ENCODE peak calls at places on chromosomes 12 and 14, in nine cellular contexts. M, O, Z, V, B, W, H, J and K are unnamed samples.

GRCh38 chr12:11696084-11696483 is 46.6 kb downstream of the ETV6 start:
- DNase-seq in V (no peak), W (no peak), M (no peak), Z (no peak), B (no peak), H (no peak), O (no peak), J (no peak), K (no peak)

GRCh38 chr12:12539411-12539810 is 23.3 kb downstream of the DUSP16 start:
- DNase-seq in M (no peak), Z (no peak), B (no peak), V (no peak), J (no peak), H (no peak), W (no peak), O (peak), K (peak)

GRCh38 chr12:70555081-70555480 is 82.1 kb downstream of the PTPRB start:
- DNase-seq in H (no peak), J (no peak), O (no peak), B (no peak), M (no peak), Z (no peak), W (no peak), V (no peak), K (no peak)

GRCh38 chr12:100927825-100928224 is 133.2 kb downstream of the ANO4 start:
- DNase-seq in V (peak), M (no peak), B (peak), J (no peak), W (peak), Z (no peak), O (peak), H (no peak), K (peak)

GRCh38 chr12:122079532-122080081 is 1.1 kb downstream of the MLXIP start:
- DNase-seq in V (no peak), B (no peak), O (no peak), J (no peak), M (no peak), W (peak), Z (no peak), H (peak), K (no peak)

GRCh38 chr12:91171475-91171874 is 11.1 kb downstream of the DCN start:
- DNase-seq in M (no peak), V (no peak), H (peak), J (no peak), W (no peak), O (no peak), Z (no peak), B (no peak), K (no peak)

GRCh38 chr12:64528616-64529015 is 76.7 kb downstream of the TBK1 start:
- DNase-seq in M (no peak), Z (no peak), W (no peak), B (no peak), O (no peak), V (peak), J (no peak), H (no peak), K (no peak)

GRCh38 chr14:56195727-56196126 is 77.5 kb downstream of the PELI2 start:
- DNase-seq in H (peak), J (peak), O (no peak), Z (no peak), M (no peak), V (peak), W (no peak), B (no peak), K (no peak)

GRCh38 chr14:104746071-104746545 is 6.8 kb upstream of the SIVA1 start:
- DNase-seq in B (no peak), O (no peak), M (no peak), W (no peak), Z (no peak), J (peak), H (no peak), V (no peak), K (no peak)

GRCh38 chr14:25048170-25049126 is 1.5 kb downstream of the STXBP6 start:
- DNase-seq in V (no peak), H (peak), J (no peak), B (no peak), Z (no peak), W (peak), O (peak), M (no peak), K (peak)

GRCh38 chr14:24965934-24966593 is 83.9 kb downstream of the STXBP6 start:
- DNase-seq in O (peak), W (peak), Z (no peak), J (no peak), H (peak), B (peak), V (peak), M (no peak), K (peak)

GRCh38 chr12:118145113-118145797 is 9.3 kb downstream of the PEBP1 start:
- DNase-seq in W (no peak), M (no peak), V (no peak), Z (no peak), O (no peak), H (no peak), J (peak), B (no peak), K (no peak)

GRCh38 chr14:99686557-99687283 is 2.6 kb downstream of the CYP46A1 start:
- DNase-seq in Z (no peak), O (no peak), H (no peak), J (no peak), M (no peak), W (no peak), V (no peak), B (no peak), K (no peak)

GRCh38 chr12:55720071-55720564 is at the start of gene RDH5:
- DNase-seq in M (no peak), O (peak), V (no peak), B (no peak), J (no peak), W (peak), H (peak), Z (no peak), K (peak)

GRCh38 chr12:115920395-115921183 is 356.9 kb downstream of the MED13L start:
- DNase-seq in M (no peak), W (peak), B (no peak), H (no peak), O (no peak), V (no peak), J (no peak), Z (no peak), K (no peak)

GRCh38 chr14:64636208-64636979 is 67.8 kb upstream of the PLEKHG3 start:
- DNase-seq in M (peak), B (no peak), W (peak), H (peak), J (peak), V (peak), Z (peak), O (peak), K (peak)

GRCh38 chr12:76882367-76882766 is 3.5 kb upstream of the CSRP2 start:
- DNase-seq in J (no peak), H (no peak), V (no peak), O (no peak), W (no peak), M (no peak), B (no peak), Z (no peak), K (no peak)

GRCh38 chr14:28944605-28945004 is 178.0 kb downstream of the FOXG1 start:
- DNase-seq in M (no peak), J (no peak), W (no peak), O (no peak), Z (no peak), H (no peak), B (no peak), V (no peak), K (no peak)

GRCh38 chr12:117485984-117486839 is 124.8 kb upstream of the NOS1 start:
- DNase-seq in B (no peak), M (no peak), V (no peak), W (no peak), Z (no peak), H (no peak), O (no peak), J (no peak), K (no peak)